ENCODE peak calls at places on chromosomes 3 and 15, in eight cellular contexts. One of them, this sample, is unnamed.

GRCh38 chr3:174882789-174883188 is 23.7 kb downstream of the NAALADL2 start:
- DNase-seq in Peyer's patch: no peak
- DNase-seq in cardiac fibroblast: no peak
- DNase-seq in psoas muscle: no peak
- DNase-seq in heart left ventricle: no peak
- DNase-seq in BJ: no peak
- DNase-seq in PC-3: no peak
- DNase-seq in fibroblast of pulmonary artery: no peak
- DNase-seq in this sample: no peak

GRCh38 chr3:134685881-134686802 is 35.3 kb upstream of the KY start:
- DNase-seq in Peyer's patch: no peak
- DNase-seq in cardiac fibroblast: peak
- DNase-seq in psoas muscle: no peak
- DNase-seq in heart left ventricle: no peak
- DNase-seq in BJ: no peak
- DNase-seq in PC-3: peak
- DNase-seq in fibroblast of pulmonary artery: peak
- DNase-seq in this sample: no peak

GRCh38 chr3:189588061-189588817 is 43.0 kb upstream of the TP63 start:
- DNase-seq in Peyer's patch: no peak
- DNase-seq in cardiac fibroblast: peak
- DNase-seq in psoas muscle: no peak
- DNase-seq in heart left ventricle: no peak
- DNase-seq in BJ: peak
- DNase-seq in PC-3: peak
- DNase-seq in fibroblast of pulmonary artery: peak
- DNase-seq in this sample: no peak

GRCh38 chr3:58874248-58874741 is 175.5 kb downstream of the CFAP20DC start:
- DNase-seq in Peyer's patch: no peak
- DNase-seq in cardiac fibroblast: peak
- DNase-seq in psoas muscle: no peak
- DNase-seq in heart left ventricle: no peak
- DNase-seq in BJ: no peak
- DNase-seq in PC-3: peak
- DNase-seq in fibroblast of pulmonary artery: no peak
- DNase-seq in this sample: peak

GRCh38 chr3:121073011-121073410 is 165.0 kb downstream of the STXBP5L start:
- DNase-seq in Peyer's patch: no peak
- DNase-seq in cardiac fibroblast: no peak
- DNase-seq in psoas muscle: no peak
- DNase-seq in heart left ventricle: no peak
- DNase-seq in BJ: no peak
- DNase-seq in PC-3: no peak
- DNase-seq in fibroblast of pulmonary artery: no peak
- DNase-seq in this sample: no peak

GRCh38 chr3:43863966-43864933 is 173.5 kb downstream of the ABHD5 start:
- DNase-seq in Peyer's patch: no peak
- DNase-seq in cardiac fibroblast: no peak
- DNase-seq in psoas muscle: no peak
- DNase-seq in heart left ventricle: no peak
- DNase-seq in BJ: no peak
- DNase-seq in PC-3: no peak
- DNase-seq in fibroblast of pulmonary artery: no peak
- DNase-seq in this sample: no peak

GRCh38 chr3:178260887-178261286 is 275.3 kb upstream of the KCNMB2 start:
- DNase-seq in Peyer's patch: no peak
- DNase-seq in cardiac fibroblast: no peak
- DNase-seq in psoas muscle: no peak
- DNase-seq in heart left ventricle: no peak
- DNase-seq in BJ: no peak
- DNase-seq in PC-3: no peak
- DNase-seq in fibroblast of pulmonary artery: no peak
- DNase-seq in this sample: no peak

GRCh38 chr3:172317984-172318383 is 130.3 kb downstream of the GHSR start:
- DNase-seq in Peyer's patch: no peak
- DNase-seq in cardiac fibroblast: peak
- DNase-seq in psoas muscle: peak
- DNase-seq in heart left ventricle: peak
- DNase-seq in BJ: peak
- DNase-seq in PC-3: peak
- DNase-seq in fibroblast of pulmonary artery: peak
- DNase-seq in this sample: peak

GRCh38 chr3:149752051-149752787 is at the start of gene COMMD2:
- DNase-seq in Peyer's patch: peak
- DNase-seq in cardiac fibroblast: peak
- DNase-seq in psoas muscle: peak
- DNase-seq in heart left ventricle: peak
- DNase-seq in BJ: peak
- DNase-seq in PC-3: peak
- DNase-seq in fibroblast of pulmonary artery: peak
- DNase-seq in this sample: peak

GRCh38 chr3:182920515-182921084 is 59.7 kb downstream of the DCUN1D1 start:
- DNase-seq in Peyer's patch: no peak
- DNase-seq in cardiac fibroblast: peak
- DNase-seq in psoas muscle: peak
- DNase-seq in heart left ventricle: no peak
- DNase-seq in BJ: no peak
- DNase-seq in PC-3: peak
- DNase-seq in fibroblast of pulmonary artery: no peak
- DNase-seq in this sample: no peak

GRCh38 chr15:36844453-36845094 is 255.8 kb downstream of the MEIS2 start:
- DNase-seq in Peyer's patch: no peak
- DNase-seq in cardiac fibroblast: peak
- DNase-seq in psoas muscle: no peak
- DNase-seq in heart left ventricle: no peak
- DNase-seq in BJ: no peak
- DNase-seq in PC-3: peak
- DNase-seq in fibroblast of pulmonary artery: peak
- DNase-seq in this sample: no peak

GRCh38 chr3:186759231-186759930 is 24.0 kb upstream of the EIF4A2 start:
- DNase-seq in Peyer's patch: no peak
- DNase-seq in cardiac fibroblast: no peak
- DNase-seq in psoas muscle: no peak
- DNase-seq in heart left ventricle: no peak
- DNase-seq in BJ: no peak
- DNase-seq in PC-3: no peak
- DNase-seq in fibroblast of pulmonary artery: no peak
- DNase-seq in this sample: no peak

GRCh38 chr3:142211034-142211433 is 14.4 kb downstream of the GK5 start:
- DNase-seq in Peyer's patch: no peak
- DNase-seq in cardiac fibroblast: no peak
- DNase-seq in psoas muscle: no peak
- DNase-seq in heart left ventricle: no peak
- DNase-seq in BJ: no peak
- DNase-seq in PC-3: no peak
- DNase-seq in fibroblast of pulmonary artery: peak
- DNase-seq in this sample: no peak
- TF ChIP-seq CTCF in Peyer's patch: no peak
- TF ChIP-seq CTCF in cardiac fibroblast: peak
- TF ChIP-seq CTCF in psoas muscle: no peak
- TF ChIP-seq CTCF in heart left ventricle: peak
- TF ChIP-seq CTCF in BJ: peak
- TF ChIP-seq CTCF in PC-3: peak
- TF ChIP-seq CTCF in fibroblast of pulmonary artery: no peak
- TF ChIP-seq CTCF in this sample: peak

GRCh38 chr3:34106879-34107278 is 308.4 kb downstream of the PDCD6IP start:
- DNase-seq in Peyer's patch: no peak
- DNase-seq in cardiac fibroblast: peak
- DNase-seq in psoas muscle: no peak
- DNase-seq in heart left ventricle: no peak
- DNase-seq in BJ: no peak
- DNase-seq in PC-3: peak
- DNase-seq in fibroblast of pulmonary artery: peak
- DNase-seq in this sample: peak
- TF ChIP-seq CTCF in Peyer's patch: peak
- TF ChIP-seq CTCF in cardiac fibroblast: peak
- TF ChIP-seq CTCF in psoas muscle: no peak
- TF ChIP-seq CTCF in heart left ventricle: no peak
- TF ChIP-seq CTCF in BJ: peak
- TF ChIP-seq CTCF in PC-3: peak
- TF ChIP-seq CTCF in fibroblast of pulmonary artery: peak
- TF ChIP-seq CTCF in this sample: peak

GRCh38 chr3:12829404-12829803 is 12.0 kb downstream of the RPL32 start:
- DNase-seq in Peyer's patch: no peak
- DNase-seq in cardiac fibroblast: no peak
- DNase-seq in psoas muscle: no peak
- DNase-seq in heart left ventricle: no peak
- DNase-seq in BJ: no peak
- DNase-seq in PC-3: peak
- DNase-seq in fibroblast of pulmonary artery: no peak
- DNase-seq in this sample: no peak

GRCh38 chr3:12831582-12831866 is 9.8 kb downstream of the RPL32 start:
- DNase-seq in Peyer's patch: no peak
- DNase-seq in cardiac fibroblast: no peak
- DNase-seq in psoas muscle: no peak
- DNase-seq in heart left ventricle: no peak
- DNase-seq in BJ: no peak
- DNase-seq in PC-3: no peak
- DNase-seq in fibroblast of pulmonary artery: no peak
- DNase-seq in this sample: no peak

GRCh38 chr3:12830785-12831581 is 10.4 kb downstream of the RPL32 start:
- DNase-seq in Peyer's patch: no peak
- DNase-seq in cardiac fibroblast: no peak
- DNase-seq in psoas muscle: no peak
- DNase-seq in heart left ventricle: no peak
- DNase-seq in BJ: no peak
- DNase-seq in PC-3: peak
- DNase-seq in fibroblast of pulmonary artery: no peak
- DNase-seq in this sample: no peak

GRCh38 chr3:12828751-12829150 is 12.6 kb downstream of the RPL32 start:
- DNase-seq in Peyer's patch: no peak
- DNase-seq in cardiac fibroblast: no peak
- DNase-seq in psoas muscle: no peak
- DNase-seq in heart left ventricle: no peak
- DNase-seq in BJ: no peak
- DNase-seq in PC-3: peak
- DNase-seq in fibroblast of pulmonary artery: no peak
- DNase-seq in this sample: no peak

GRCh38 chr3:12829886-12830784 is 11.2 kb downstream of the RPL32 start:
- DNase-seq in Peyer's patch: no peak
- DNase-seq in cardiac fibroblast: no peak
- DNase-seq in psoas muscle: no peak
- DNase-seq in heart left ventricle: no peak
- DNase-seq in BJ: no peak
- DNase-seq in PC-3: peak
- DNase-seq in fibroblast of pulmonary artery: no peak
- DNase-seq in this sample: no peak
- TF ChIP-seq CTCF in Peyer's patch: no peak
- TF ChIP-seq CTCF in cardiac fibroblast: no peak
- TF ChIP-seq CTCF in psoas muscle: no peak
- TF ChIP-seq CTCF in heart left ventricle: no peak
- TF ChIP-seq CTCF in BJ: peak
- TF ChIP-seq CTCF in PC-3: peak
- TF ChIP-seq CTCF in fibroblast of pulmonary artery: no peak
- TF ChIP-seq CTCF in this sample: no peak

DNA sequence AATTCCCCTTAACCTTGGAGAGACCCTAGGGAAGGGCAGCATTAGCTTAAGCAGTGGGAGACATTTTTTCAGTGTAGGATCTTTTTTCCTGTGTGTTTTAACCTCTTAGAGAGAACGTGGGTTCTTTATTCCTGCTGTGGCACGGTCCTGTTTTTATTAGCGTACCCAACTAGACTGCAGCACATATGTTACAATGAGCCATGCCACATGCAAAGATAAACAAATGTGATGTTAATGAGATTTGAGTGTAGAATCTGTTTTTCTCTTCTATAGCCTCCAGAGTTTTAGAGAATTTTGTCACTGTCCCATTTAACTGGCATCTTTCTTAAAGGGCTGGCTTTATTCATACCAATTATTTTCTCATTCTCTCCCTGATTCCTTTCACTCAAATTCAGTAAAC is 347.5 kb downstream of the CNTN4 start:
- DNase-seq in Peyer's patch: no peak
- DNase-seq in cardiac fibroblast: no peak
- DNase-seq in psoas muscle: no peak
- DNase-seq in heart left ventricle: no peak
- DNase-seq in BJ: no peak
- DNase-seq in PC-3: no peak
- DNase-seq in fibroblast of pulmonary artery: no peak
- DNase-seq in this sample: no peak
- TF ChIP-seq CTCF in Peyer's patch: no peak
- TF ChIP-seq CTCF in cardiac fibroblast: no peak
- TF ChIP-seq CTCF in psoas muscle: no peak
- TF ChIP-seq CTCF in heart left ventricle: no peak
- TF ChIP-seq CTCF in BJ: no peak
- TF ChIP-seq CTCF in PC-3: no peak
- TF ChIP-seq CTCF in fibroblast of pulmonary artery: no peak
- TF ChIP-seq CTCF in this sample: no peak

This sample was measured in GM10248.